ENCODE peak calls at places on chromosomes 2 and 18, in five cellular contexts. D, U, L, V and A are unnamed samples.

GRCh38 chr2:46368416-46368815 is 71.2 kb downstream of the EPAS1 start:
- DNase-seq in U (no peak), V (no peak), D (no peak), L (no peak), A (no peak)

GRCh38 chr2:239819974-239820555 is 205.1 kb downstream of the NDUFA10 start:
- DNase-seq in V (no peak), D (no peak), U (peak), L (no peak), A (no peak)

GRCh38 chr2:44793322-44793870 is 148.1 kb upstream of the SIX3 start:
- DNase-seq in U (no peak), L (no peak), D (no peak), V (no peak), A (no peak)

GRCh38 chr2:126877861-126878565 is 20.7 kb upstream of the TEX51 start:
- DNase-seq in D (no peak), U (no peak), V (no peak), L (no peak), A (no peak)

GRCh38 chr2:64291181-64291580 is 147.0 kb upstream of the PELI1 start:
- DNase-seq in D (no peak), L (no peak), V (no peak), U (no peak), A (no peak)

GRCh38 chr2:28621172-28622100 is 125.6 kb downstream of the PLB1 start:
- DNase-seq in D (peak), L (no peak), V (peak), U (peak), A (peak)

GRCh38 chr2:231929961-231930600 is 3.9 kb upstream of the NPPC start:
- DNase-seq in D (peak), L (no peak), U (peak), V (no peak), A (peak)

GRCh38 chr2:214481204-214481603 is 70.3 kb downstream of the VWC2L start:
- DNase-seq in U (no peak), V (no peak), L (no peak), D (no peak), A (peak)

GRCh38 chr18:54983041-54983686 is 23.9 kb upstream of the CCDC68 start:
- DNase-seq in L (no peak), U (peak), V (peak), D (peak), A (peak)

GRCh38 chr2:31419386-31419785 is 4.8 kb upstream of the XDH start:
- DNase-seq in V (no peak), L (no peak), U (no peak), D (no peak), A (no peak)

GRCh38 chr2:218003265-218003950 is 613 bp upstream of the TNS1 start:
- DNase-seq in V (no peak), D (no peak), U (peak), L (no peak), A (no peak)

GRCh38 chr18:47323158-47323557 is 71.7 kb upstream of the SKOR2 start:
- DNase-seq in U (no peak), D (no peak), V (no peak), L (no peak), A (no peak)

GRCh38 chr2:178530625-178531142 is 50.4 kb downstream of the PLEKHA3 start:
- DNase-seq in U (no peak), L (peak), V (no peak), D (no peak), A (no peak)

GRCh38 chr2:144097440-144098225 is 422.3 kb downstream of the ZEB2 start:
- DNase-seq in L (no peak), U (no peak), D (no peak), V (no peak), A (no peak)

GRCh38 chr2:23618696-23619530 is 233.9 kb downstream of the KLHL29 start:
- DNase-seq in L (no peak), D (no peak), U (peak), V (no peak), A (no peak)

GRCh38 chr2:158733430-158733755 is 61.7 kb upstream of the DAPL1 start:
- DNase-seq in D (no peak), U (no peak), V (no peak), L (no peak), A (no peak)

GRCh38 chr2:114534051-114534727 is 91.7 kb downstream of the DPP10 start:
- DNase-seq in L (no peak), V (no peak), D (no peak), U (no peak), A (no peak)

GRCh38 chr2:188645982-188646381 is 328.2 kb upstream of the COL3A1 start:
- DNase-seq in U (no peak), L (no peak), V (no peak), D (no peak), A (no peak)

GRCh38 chr2:149767516-149767974 is 180.0 kb upstream of the MMADHC start:
- DNase-seq in D (no peak), L (no peak), V (no peak), U (no peak), A (no peak)

GRCh38 chr2:239326831-239327535 is 73.8 kb downstream of the HDAC4 start:
- DNase-seq in L (no peak), D (no peak), V (no peak), U (no peak), A (no peak)

GRCh38 chr18:75581336-75582121 is 154.0 kb upstream of the SMIM21 start:
- DNase-seq in L (no peak), D (no peak), V (no peak), U (no peak), A (no peak)

GRCh38 chr2:62573137-62573731 is 67.2 kb upstream of the TMEM17 start:
- DNase-seq in V (no peak), L (no peak), D (no peak), U (no peak), A (no peak)

GRCh38 chr2:62578837-62579640 is 73.0 kb upstream of the TMEM17 start:
- DNase-seq in U (no peak), V (peak), D (no peak), L (no peak), A (no peak)

GRCh38 chr2:62576276-62576939 is 70.4 kb upstream of the TMEM17 start:
- DNase-seq in V (no peak), U (no peak), D (no peak), L (no peak), A (no peak)

DNA sequence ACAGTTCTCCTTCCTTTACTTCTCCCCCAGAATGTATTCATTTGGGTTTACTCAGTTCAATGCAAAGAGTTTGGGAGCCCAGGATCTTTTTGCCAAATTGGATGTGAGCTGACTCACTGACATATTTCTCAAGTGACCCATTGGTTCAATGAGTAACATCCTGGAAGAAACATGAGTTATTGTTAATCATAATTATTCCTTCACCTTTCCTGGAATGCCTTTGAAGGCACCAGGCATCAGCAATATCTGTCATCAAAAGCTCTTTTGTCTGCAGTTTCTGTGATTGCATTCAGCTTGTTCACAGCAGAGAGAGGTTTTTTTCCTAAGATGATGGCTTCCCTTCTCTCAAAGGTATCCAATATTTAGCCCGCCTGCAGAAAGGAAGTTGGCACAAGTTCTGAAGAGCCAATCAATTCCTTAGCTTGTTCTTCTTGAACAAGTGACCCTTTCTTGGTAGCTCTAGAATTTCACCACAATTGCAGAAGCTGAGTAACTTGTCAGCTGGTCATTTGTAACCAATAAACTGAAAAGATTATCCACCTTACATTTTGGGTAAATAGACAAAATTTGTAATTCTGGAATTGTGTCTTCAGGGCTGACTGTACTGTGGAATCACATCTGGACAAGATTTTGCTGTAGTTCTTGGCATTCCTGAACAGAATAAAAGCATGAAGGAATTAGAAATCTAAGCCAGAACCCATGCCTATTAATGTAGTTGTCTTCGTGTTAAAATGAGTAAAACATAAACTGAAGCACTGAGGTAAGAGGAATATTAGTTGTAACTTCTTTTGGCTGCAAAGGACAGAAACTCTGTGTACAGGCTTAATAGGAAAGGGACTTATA is 72.2 kb upstream of the TMEM17 start:
- DNase-seq in V (peak), U (no peak), L (no peak), D (no peak), A (no peak)
- TF ChIP-seq FOXM1 in V (no peak), U (peak), L (no peak), D (no peak), A (no peak)

DNA sequence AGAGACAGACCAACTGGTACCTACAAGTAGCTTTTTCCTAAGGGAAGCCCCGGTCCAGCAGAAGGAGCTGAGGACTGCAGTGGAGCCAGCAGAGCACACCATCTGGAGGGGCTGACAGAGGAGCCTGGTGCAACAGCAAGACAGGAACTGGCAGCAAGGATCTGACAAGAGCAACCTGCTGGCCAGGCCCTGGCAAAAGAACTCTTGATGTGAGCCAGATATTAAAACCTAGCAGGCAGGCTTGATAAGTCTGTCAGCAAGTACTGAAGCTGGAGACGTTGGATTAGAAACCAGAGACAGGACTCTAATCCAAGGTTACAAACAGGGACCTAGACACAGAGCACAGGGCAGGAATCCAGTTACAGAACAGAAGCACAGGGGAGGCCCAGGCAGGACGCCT is 260.7 kb upstream of the MGAT5 start:
- DNase-seq in U (peak), D (no peak), V (no peak), L (no peak), A (no peak)
- TF ChIP-seq FOXM1 in U (no peak), D (no peak), V (no peak), L (no peak), A (no peak)

DNA sequence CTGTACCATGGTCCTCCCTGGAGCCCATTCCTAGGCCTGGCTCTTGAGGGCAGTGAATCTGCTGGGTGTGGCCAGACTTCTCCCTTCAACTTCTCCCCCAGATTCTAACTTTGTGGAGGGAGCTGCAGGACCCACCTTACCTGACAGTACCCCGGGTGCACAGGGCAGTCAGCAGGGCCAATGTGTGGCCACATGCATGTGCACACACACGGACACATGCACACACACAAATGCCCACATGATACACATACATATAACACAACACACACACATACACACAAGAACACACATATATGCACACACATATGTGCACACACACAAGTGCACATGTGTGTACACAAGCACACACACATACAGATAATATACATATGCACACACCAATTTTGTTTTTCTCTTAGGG is 300.0 kb upstream of the HS6ST1 start:
- DNase-seq in L (no peak), D (no peak), V (no peak), U (no peak), A (no peak)
- TF ChIP-seq FOXM1 in L (no peak), D (no peak), V (no peak), U (no peak), A (no peak)

DNA sequence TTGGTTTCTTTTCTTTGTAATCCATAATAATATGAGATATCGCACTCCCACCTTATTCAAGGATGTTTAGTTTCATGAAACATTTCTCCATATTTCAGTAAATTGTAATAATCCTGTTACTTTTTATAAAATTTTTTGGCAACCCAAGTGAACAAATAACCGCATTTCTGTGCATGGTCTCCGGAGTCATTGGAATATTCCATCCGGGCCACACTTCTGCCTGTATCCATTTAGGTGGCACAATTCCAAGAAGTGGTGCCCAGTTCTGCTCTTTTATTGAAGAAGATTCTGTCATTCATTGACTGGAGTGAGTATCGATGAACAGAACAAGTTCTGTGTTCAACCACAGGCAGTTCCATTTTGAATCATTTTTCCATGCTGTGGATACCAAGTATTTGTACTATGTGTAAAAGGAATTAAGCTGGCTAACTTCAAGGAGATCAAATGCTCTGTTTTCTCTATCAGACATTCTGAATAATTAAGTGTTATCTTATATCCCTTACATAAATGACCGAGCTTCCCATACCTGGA is 26.6 kb upstream of the ICOS start:
- DNase-seq in L (no peak), D (no peak), U (no peak), V (no peak), A (no peak)
- TF ChIP-seq FOXM1 in L (no peak), D (no peak), U (no peak), V (no peak), A (no peak)

DNA sequence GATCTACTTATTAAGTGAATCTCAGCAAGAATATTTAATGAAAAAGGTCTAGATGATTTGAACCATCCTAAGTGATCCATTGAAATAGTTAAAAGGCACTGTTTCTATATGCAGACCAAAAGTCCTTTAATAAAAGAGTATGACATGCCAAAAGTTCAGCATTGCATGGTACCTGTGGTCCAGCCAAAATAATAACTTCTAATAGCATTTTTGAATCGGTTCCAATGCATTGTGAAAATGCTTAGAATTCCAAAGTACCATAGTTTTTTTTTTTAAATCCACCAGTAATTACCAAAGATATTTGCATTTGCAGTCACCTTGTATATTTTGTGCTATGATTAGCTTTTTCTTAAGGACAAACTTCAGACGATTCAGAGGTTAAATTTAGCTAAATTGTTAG is 79.9 kb downstream of the NYAP2 start:
- DNase-seq in V (no peak), U (no peak), D (no peak), L (no peak), A (no peak)
- TF ChIP-seq FOXM1 in V (no peak), U (no peak), D (no peak), L (no peak), A (no peak)

GRCh38 chr2:73291461-73292315 is 1.7 kb downstream of the EGR4 start:
- DNase-seq in L (no peak), V (no peak), U (peak), D (no peak), A (peak)

GRCh38 chr2:73294239-73294638 is 891 bp upstream of the EGR4 start:
- DNase-seq in U (no peak), L (no peak), V (no peak), D (no peak), A (no peak)

GRCh38 chr2:73292316-73292905 is 937 bp downstream of the EGR4 start:
- DNase-seq in L (no peak), U (no peak), D (no peak), V (no peak), A (no peak)

GRCh38 chr2:73293534-73294171 is at the start of gene EGR4:
- DNase-seq in L (peak), U (peak), D (peak), V (peak), A (peak)

DNA sequence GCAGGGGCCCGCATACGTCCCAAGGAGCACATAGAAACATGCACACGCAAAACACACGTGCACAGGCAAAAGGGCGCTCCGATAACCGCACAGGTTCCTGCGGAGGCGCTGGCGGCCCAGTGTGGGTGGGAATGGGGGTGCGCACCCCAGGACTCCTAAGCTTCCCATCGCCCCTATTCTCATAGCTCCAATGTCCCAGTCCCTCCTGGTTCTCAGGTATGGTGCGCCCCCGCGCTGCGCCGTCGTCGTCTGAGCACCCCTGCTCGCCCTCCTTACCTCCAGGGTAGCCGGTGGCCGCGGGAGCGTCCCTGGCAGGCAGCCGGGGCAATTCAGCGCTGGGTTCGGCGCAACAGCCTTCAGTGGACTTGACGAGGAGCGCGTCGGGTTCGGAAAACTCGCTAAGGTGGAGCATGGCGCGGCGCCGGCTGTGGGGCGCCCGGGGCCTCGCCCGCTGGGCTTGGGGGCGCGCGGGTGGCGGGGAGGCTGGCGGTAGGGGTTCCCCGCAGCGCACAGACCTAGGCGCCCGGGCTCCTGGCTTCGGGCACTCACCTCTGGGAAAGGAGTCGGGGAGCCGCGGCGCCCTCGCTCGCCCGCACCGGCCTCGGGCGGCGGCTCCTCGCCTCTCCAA is 328 bp downstream of the EGR4 start:
- DNase-seq in L (no peak), U (peak), D (no peak), V (no peak), A (no peak)
- TF ChIP-seq FOXM1 in L (no peak), U (no peak), D (no peak), V (no peak), A (no peak)

GRCh38 chr2:19348692-19349091 is 9.7 kb downstream of the OSR1 start:
- DNase-seq in V (no peak), D (no peak), L (no peak), U (no peak), A (no peak)

GRCh38 chr2:19350678-19351401 is 7.6 kb downstream of the OSR1 start:
- DNase-seq in L (no peak), D (no peak), U (peak), V (no peak), A (no peak)

GRCh38 chr2:19351499-19351898 is 6.9 kb downstream of the OSR1 start:
- DNase-seq in U (peak), V (no peak), D (no peak), L (no peak), A (no peak)

GRCh38 chr2:19351914-19352697 is 6.3 kb downstream of the OSR1 start:
- DNase-seq in V (no peak), U (peak), D (no peak), L (no peak), A (no peak)

DNA sequence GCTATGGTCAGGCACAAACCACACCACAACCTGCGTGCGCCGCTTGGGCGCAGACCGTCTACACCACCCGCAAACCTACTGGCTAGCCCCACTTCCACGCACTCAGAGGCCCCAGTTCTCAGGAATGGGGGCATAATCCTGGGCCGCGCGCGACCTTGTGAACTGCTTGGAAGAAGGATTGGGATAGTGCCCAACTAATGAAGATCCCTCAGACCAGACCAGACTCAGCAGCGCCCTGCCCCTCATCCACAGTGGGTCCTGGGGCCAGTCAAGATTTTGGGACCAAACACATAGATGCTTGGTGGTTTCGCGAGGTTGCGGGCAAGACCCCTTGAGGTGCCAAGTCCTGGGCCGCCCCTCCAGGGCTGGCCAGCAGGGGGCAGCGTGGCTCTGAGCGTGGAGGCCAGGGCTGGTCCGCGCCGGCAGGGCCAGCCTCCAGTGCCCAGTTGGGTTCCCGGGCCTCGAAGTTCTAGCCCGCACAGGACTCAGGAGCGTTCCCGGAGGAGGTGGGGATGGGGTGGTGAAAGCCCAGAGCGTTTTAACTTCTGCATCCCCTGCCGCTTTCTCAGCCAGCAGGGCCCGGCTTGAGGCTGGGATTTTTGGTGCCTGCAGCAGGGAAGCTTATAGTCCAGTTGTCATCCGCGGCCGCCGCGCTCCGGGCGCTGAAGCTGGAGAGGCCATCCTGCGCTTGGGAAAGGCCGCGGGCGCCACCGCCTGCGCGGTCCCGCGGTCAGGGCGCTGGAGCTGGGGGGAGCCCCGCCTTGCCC is 8.3 kb downstream of the OSR1 start:
- DNase-seq in U (peak), D (peak), V (peak), L (no peak), A (peak)
- TF ChIP-seq FOXM1 in U (no peak), D (no peak), V (no peak), L (no peak), A (no peak)